ENCODE peak calls at places on chromosomes 16 and 17, in five cellular contexts. W is stomach; C is cardiac muscle cell; Y is IMR-90; Q is CD8-positive, alpha-beta T cell. G is an unnamed sample. For H3K36me3, the result is how much of the 10 kb centered on the place peaks cover.

GRCh38 chr17:56009795-56010715 is 143.2 kb upstream of the ANKFN1 start:
- DNase-seq in Q (no peak), C (no peak), W (no peak), Y (peak), G (no peak)

GRCh38 chr17:74490716-74491115 is 24.3 kb downstream of the CD300A start:
- DNase-seq in Q (no peak), C (no peak), Y (no peak), W (no peak), G (no peak)

GRCh38 chr16:29025735-29026134 is 40.9 kb downstream of the LAT start:
- DNase-seq in Q (no peak), W (no peak), Y (no peak), C (no peak), G (no peak)

GRCh38 chr17:3683054-3683511 is 12.9 kb downstream of the P2RX5 start:
- DNase-seq in C (peak), Y (no peak), W (peak), Q (peak), G (peak)

GRCh38 chr16:19137201-19137601 is 23.4 kb downstream of the ITPRIPL2 start:
- DNase-seq in Q (no peak), C (no peak), W (no peak), Y (no peak), G (no peak)

GRCh38 chr16:13391337-13391736 is 489.9 kb downstream of the SHISA9 start:
- DNase-seq in C (no peak), Q (no peak), Y (no peak), W (no peak), G (no peak)

GRCh38 chr16:19437280-19437679 is 19.6 kb downstream of the TMC5 start:
- DNase-seq in Y (no peak), Q (no peak), W (peak), C (peak), G (no peak)

GRCh38 chr17:73281926-73282325 is 20.2 kb upstream of the CPSF4L start:
- DNase-seq in Q (no peak), W (no peak), Y (no peak), C (no peak), G (no peak)

DNA sequence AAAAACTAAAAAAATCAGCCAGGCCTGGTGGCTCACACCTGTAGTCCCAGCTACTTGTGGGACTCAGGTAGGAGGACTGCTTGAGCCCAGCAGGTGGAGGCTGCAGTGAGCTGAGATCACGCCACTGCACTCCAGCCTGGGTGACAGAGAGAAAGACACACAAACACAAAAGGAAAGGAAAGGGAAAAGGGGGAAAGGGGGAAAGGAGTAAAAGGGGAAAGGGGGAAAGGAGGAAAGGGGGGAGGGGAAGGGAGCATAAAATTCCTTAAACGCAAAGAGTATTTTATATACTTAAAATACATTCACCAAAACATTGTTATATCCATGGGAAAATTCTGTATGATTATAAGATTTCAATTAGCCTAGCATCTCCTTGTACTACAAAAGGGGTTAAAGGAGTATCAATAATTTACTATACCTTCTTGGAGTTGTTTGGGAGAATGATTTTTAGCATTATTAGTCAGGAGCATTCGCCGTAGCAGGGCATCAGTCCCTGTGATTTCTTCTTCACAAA is 17.3 kb upstream of the BRIP1 start:
- DNase-seq in C (no peak), W (no peak), Q (no peak), Y (no peak), G (no peak)
- H3K36me3 ChIP-seq in C (under half), W (half or more), Q (under half), Y (under half), G (under half)

DNA sequence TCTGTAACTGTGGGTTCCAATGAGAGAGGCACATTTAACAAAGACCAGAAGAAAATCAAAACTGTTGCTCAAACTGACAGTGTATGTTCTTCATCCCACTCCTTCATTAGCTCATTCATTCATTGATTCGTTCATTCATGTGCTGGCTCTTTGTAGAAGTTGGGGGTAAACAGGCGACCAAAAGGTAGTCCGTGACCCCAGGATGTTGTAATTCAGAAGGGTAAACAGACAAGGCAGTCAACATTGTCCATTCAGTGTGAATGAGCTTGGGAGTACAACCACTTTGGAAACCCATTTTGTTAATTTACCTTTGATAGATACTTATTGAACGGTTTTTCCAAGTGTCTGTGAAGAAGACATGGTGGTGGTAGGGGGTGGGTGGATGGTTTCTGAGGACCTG is 26.1 kb downstream of the CDH13 start:
- DNase-seq in W (no peak), Y (no peak), C (no peak), Q (no peak), G (no peak)
- H3K36me3 ChIP-seq in W (under half), Y (under half), C (under half), Q (under half), G (under half)

DNA sequence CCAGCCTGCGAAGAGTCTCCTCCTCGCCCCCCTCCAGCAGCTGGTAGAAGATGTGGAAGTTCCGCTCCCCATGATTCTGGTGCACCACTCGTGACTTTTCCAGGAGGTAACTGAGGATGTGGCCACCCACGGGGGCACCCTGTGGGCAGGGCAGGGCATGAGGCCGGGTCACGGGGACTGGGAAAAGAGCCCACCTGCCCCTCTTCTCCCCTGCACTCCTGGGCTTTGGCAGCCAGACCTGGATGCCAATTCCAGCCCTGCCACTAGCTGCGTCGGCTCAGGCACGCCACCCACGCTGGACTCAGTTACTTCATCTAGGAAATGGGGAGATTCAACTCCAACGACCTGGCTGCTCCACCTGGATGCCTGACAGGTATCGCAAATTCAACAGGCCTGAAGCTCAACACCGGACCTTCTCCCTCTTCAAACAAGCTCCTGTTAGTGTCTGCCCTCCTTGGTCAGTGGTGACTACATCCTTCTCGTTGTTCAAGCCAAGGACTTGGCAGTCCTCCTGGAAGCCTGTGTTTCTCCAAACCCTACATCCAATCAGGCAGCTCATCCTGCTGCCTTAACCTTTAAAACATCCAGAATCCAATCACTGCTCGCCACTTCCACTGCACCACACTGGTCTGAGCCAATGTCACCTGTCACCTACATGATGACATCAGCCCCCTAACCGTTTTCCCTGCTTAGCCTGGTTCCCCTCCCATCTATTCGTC is 11.6 kb downstream of the MYO1C start:
- DNase-seq in C (peak), Q (no peak), Y (peak), W (no peak), G (no peak)
- H3K36me3 ChIP-seq in C (under half), Q (under half), Y (half or more), W (half or more), G (under half)

DNA sequence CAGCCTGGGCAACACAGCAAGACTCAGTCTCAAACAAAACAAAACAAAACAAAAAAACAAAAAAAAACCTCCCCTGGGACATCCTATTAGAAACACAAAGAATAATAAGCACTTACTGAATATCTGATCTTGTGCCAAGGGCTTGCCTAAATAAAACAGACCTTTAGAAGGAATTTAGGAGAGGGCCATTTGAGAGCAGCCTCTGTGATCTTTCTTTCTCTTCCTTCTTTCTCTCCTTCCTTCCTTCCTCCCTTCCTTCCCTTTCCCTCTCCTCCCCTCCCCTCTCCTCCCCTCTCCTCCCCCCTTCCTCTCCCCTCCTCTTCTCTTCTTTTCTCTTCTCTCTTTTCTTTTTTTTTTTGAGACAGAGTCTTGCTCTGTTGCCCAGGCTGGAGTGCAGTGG is 12.3 kb downstream of the ITGAL start:
- DNase-seq in W (no peak), C (no peak), Q (no peak), Y (no peak), G (no peak)
- H3K36me3 ChIP-seq in W (under half), C (under half), Q (half or more), Y (under half), G (half or more)

G was measured in CD4-positive, CD25-positive, alpha-beta regulatory T cell.